ENCODE peak calls at places on chromosomes 12 and 14, in nine cellular contexts. Q, M, A, U, N, X, W, D and F are unnamed samples.

GRCh38 chr12:1289371-1290155 is 298.5 kb downstream of the ERC1 start:
- DNase-seq in Q (no peak), M (no peak), A (no peak), U (no peak), N (no peak), X (no peak), W (no peak), D (no peak), F (no peak)

GRCh38 chr12:124520258-124520657 is 47.2 kb downstream of the NCOR2 start:
- DNase-seq in Q (peak; percentile 46), M (no peak), A (no peak), U (no peak), N (peak; percentile 81), X (no peak), W (peak; percentile 47), D (no peak), F (no peak)

GRCh38 chr12:85509857-85510256 is 229.8 kb downstream of the ALX1 start:
- DNase-seq in Q (no peak), M (no peak), A (no peak), U (peak; percentile 75), N (no peak), X (no peak), W (no peak), D (no peak), F (no peak)

GRCh38 chr12:50081096-50081808 is 3.9 kb upstream of the SMARCD1 start:
- DNase-seq in Q (no peak), M (no peak), A (no peak), U (no peak), N (no peak), X (no peak), W (no peak), D (no peak), F (no peak)

GRCh38 chr14:32372154-32372553 is 43.1 kb downstream of the AKAP6 start:
- DNase-seq in Q (no peak), M (no peak), A (no peak), U (no peak), N (peak; percentile 86), X (no peak), W (no peak), D (no peak), F (no peak)

GRCh38 chr12:54383041-54383609 is 1.4 kb downstream of the ZNF385A start:
- DNase-seq in Q (no peak), M (no peak), A (no peak), U (no peak), N (peak; percentile 72), X (no peak), W (no peak), D (peak; percentile 79), F (no peak)

GRCh38 chr12:123131291-123131831 is 19.5 kb downstream of the PITPNM2 start:
- DNase-seq in Q (peak; percentile 47), M (no peak), A (no peak), U (peak; percentile 64), N (no peak), X (no peak), W (no peak), D (no peak), F (no peak)

GRCh38 chr12:3747543-3747942 is 5.4 kb downstream of the CRACR2A start:
- DNase-seq in Q (peak; percentile 70), M (no peak), A (peak; percentile 49), U (peak; percentile 13), N (no peak), X (no peak), W (no peak), D (no peak), F (no peak)

GRCh38 chr12:8080131-8080530 is 1.9 kb upstream of the NECAP1 start:
- DNase-seq in Q (no peak), M (no peak), A (no peak), U (no peak), N (no peak), X (no peak), W (no peak), D (no peak), F (no peak)

GRCh38 chr12:8076357-8076756 is 5.7 kb upstream of the NECAP1 start:
- DNase-seq in Q (no peak), M (no peak), A (no peak), U (no peak), N (no peak), X (no peak), W (no peak), D (no peak), F (no peak)

GRCh38 chr12:8077207-8077606 is 4.9 kb upstream of the NECAP1 start:
- DNase-seq in Q (no peak), M (no peak), A (no peak), U (no peak), N (no peak), X (no peak), W (no peak), D (no peak), F (no peak)

GRCh38 chr12:8078916-8079315 is 3.2 kb upstream of the NECAP1 start:
- DNase-seq in Q (no peak), M (no peak), A (no peak), U (no peak), N (no peak), X (no peak), W (no peak), D (no peak), F (no peak)

GRCh38 chr12:8078400-8078799 is 3.7 kb upstream of the NECAP1 start:
- DNase-seq in Q (no peak), M (peak; percentile 24), A (no peak), U (peak; percentile 80), N (peak; percentile 85), X (no peak), W (peak; percentile 58), D (no peak), F (no peak)
- TF ChIP-seq CTCF in Q (peak; percentile 21), M (peak; percentile 47), A (peak; percentile 65), U (peak; percentile 86), N (peak; percentile 54), X (peak; percentile 61), W (no peak), D (peak; percentile 45), F (peak; percentile 47)

DNA sequence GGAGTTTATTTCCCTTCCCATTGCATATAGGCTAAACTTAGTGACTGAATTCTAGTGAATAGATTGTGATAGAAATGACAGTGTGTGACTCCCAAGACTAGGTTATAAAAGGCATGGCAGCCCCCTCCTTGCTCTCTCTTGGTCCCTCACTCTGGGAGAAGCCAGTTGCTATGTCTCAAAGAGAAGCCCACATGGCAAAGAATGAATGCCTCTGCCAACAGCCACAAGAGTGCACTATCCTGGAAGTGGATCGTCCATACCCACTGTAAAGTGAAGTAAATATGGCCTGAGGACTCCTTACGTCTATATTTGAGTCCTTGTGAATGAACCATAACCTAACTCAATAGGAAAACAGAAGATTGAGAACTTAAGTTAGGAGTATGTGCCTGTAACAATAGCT is 35.4 kb upstream of the HMGA2 start:
- DNase-seq in Q (no peak), M (no peak), A (no peak), U (no peak), N (no peak), X (no peak), W (no peak), D (no peak), F (no peak)
- TF ChIP-seq CTCF in Q (no peak), M (no peak), A (no peak), U (no peak), N (no peak), X (no peak), W (no peak), D (no peak), F (no peak)

DNA sequence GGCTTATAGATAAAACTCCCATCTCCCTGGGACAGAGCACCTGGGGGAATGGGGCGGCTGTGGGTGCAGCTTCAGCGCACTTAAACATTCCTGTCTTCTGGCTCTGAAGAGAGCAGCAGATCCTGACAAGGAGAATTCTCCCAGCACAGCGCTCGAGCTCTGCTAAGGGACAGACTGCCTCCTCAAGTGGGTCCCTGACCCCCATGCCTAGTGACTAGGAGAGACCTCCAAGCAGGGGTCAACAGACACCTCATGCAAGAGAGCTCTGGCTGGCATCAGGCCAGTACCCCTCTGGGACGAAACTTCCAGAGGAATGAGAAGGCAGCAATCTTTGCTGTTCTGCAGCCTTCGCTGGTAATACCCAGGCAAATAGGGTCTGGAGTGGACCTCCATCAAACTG is 28.1 kb upstream of the CD163L1 start:
- DNase-seq in Q (no peak), M (no peak), A (no peak), U (no peak), N (no peak), X (no peak), W (no peak), D (no peak), F (no peak)
- TF ChIP-seq CTCF in Q (no peak), M (no peak), A (no peak), U (no peak), N (no peak), X (no peak), W (no peak), D (no peak), F (no peak)

GRCh38 chr12:100234591-100235304 is 32.1 kb downstream of the DEPDC4 start:
- DNase-seq in Q (no peak), M (no peak), A (no peak), U (no peak), N (peak; percentile 73), X (no peak), W (peak; percentile 32), D (peak; percentile 17), F (no peak)
- TF ChIP-seq CTCF in Q (peak; percentile 74), M (peak; percentile 57), A (peak; percentile 83), U (peak; percentile 83), N (peak; percentile 82), X (peak; percentile 72), W (peak; percentile 53), D (peak; percentile 78), F (peak; percentile 56)

GRCh38 chr12:72295744-72296143 is 23.6 kb downstream of the TRHDE start:
- DNase-seq in Q (no peak), M (no peak), A (no peak), U (no peak), N (no peak), X (no peak), W (no peak), D (no peak), F (no peak)
- TF ChIP-seq CTCF in Q (no peak), M (no peak), A (no peak), U (no peak), N (no peak), X (no peak), W (no peak), D (no peak), F (no peak)

GRCh38 chr14:103085106-103086091 is 1.4 kb downstream of the LBHD2 start:
- DNase-seq in Q (no peak), M (no peak), A (no peak), U (peak; percentile 83), N (no peak), X (no peak), W (peak; percentile 39), D (no peak), F (no peak)
- TF ChIP-seq CTCF in Q (no peak), M (peak; percentile 16), A (peak; percentile 29), U (peak; percentile 74), N (peak; percentile 13), X (peak; percentile 30), W (no peak), D (peak; percentile 75), F (no peak)

GRCh38 chr12:87827638-87828264 is 201.4 kb downstream of the C12orf50 start:
- DNase-seq in Q (no peak), M (no peak), A (no peak), U (no peak), N (peak; percentile 55), X (no peak), W (no peak), D (no peak), F (no peak)

GRCh38 chr12:87828384-87828973 is 200.7 kb downstream of the C12orf50 start:
- DNase-seq in Q (no peak), M (no peak), A (no peak), U (no peak), N (no peak), X (no peak), W (no peak), D (no peak), F (no peak)
- TF ChIP-seq CTCF in Q (no peak), M (no peak), A (no peak), U (no peak), N (no peak), X (no peak), W (no peak), D (no peak), F (no peak)